ENCODE peak calls at places on chromosomes 13 and 19, in ten cellular contexts. Y is A549, M is brain microvascular endothelial cell, B is breast epithelium, A is NB4, U is kidney, G is adrenal gland, E is adipocyte, L is pancreas, R is AG04450. T is an unnamed sample.

GRCh38 chr19:31344403-31344802 is 4.8 kb downstream of the TSHZ3 start:
- DNase-seq in Y (no peak), M (no peak), B (no peak), A (no peak), U (no peak), G (no peak), E (no peak), L (no peak), R (no peak), T (no peak)

GRCh38 chr19:11446652-11447301 is 11.3 kb downstream of the PRKCSH start:
- DNase-seq in Y (peak), M (no peak), B (no peak), A (peak), U (peak), G (peak), E (peak), L (no peak), R (no peak), T (peak)

GRCh38 chr19:24004166-24004565 is 82.8 kb upstream of the ZNF254 start:
- DNase-seq in Y (no peak), M (no peak), B (no peak), A (no peak), U (no peak), G (no peak), E (no peak), L (no peak), R (no peak), T (no peak)

GRCh38 chr13:37651371-37651770 is 52.8 kb upstream of the POSTN start:
- DNase-seq in Y (no peak), M (no peak), B (no peak), A (no peak), U (no peak), G (no peak), E (no peak), L (no peak), R (no peak), T (no peak)

GRCh38 chr19:10219678-10220077 is 11.5 kb downstream of the S1PR2 start:
- DNase-seq in Y (peak), M (peak), B (no peak), A (peak), U (no peak), G (no peak), E (peak), L (no peak), R (peak), T (no peak)

GRCh38 chr19:34041922-34042521 is 130.3 kb upstream of the LSM14A start:
- DNase-seq in Y (peak), M (peak), B (peak), A (peak), U (peak), G (peak), E (peak), L (peak), R (no peak), T (peak)

GRCh38 chr13:112636401-112636975 is 48.5 kb upstream of the TUBGCP3 start:
- DNase-seq in Y (no peak), M (no peak), B (peak), A (no peak), U (peak), G (no peak), E (no peak), L (no peak), R (no peak), T (no peak)

GRCh38 chr13:30805603-30806011 is 70.3 kb downstream of the ALOX5AP start:
- DNase-seq in Y (no peak), M (no peak), B (peak), A (no peak), U (no peak), G (no peak), E (no peak), L (no peak), R (no peak), T (no peak)

GRCh38 chr19:46141421-46141820 is 6.6 kb upstream of the IGFL2 start:
- DNase-seq in Y (no peak), M (no peak), B (no peak), A (no peak), U (no peak), G (no peak), E (no peak), L (no peak), R (no peak), T (no peak)

GRCh38 chr13:31884556-31884955 is 145.2 kb downstream of the RXFP2 start:
- DNase-seq in Y (no peak), M (no peak), B (no peak), A (no peak), U (no peak), G (no peak), E (no peak), L (no peak), R (no peak), T (no peak)

GRCh38 chr13:67238277-67238859 is 8.2 kb upstream of the PCDH9 start:
- DNase-seq in Y (no peak), M (no peak), B (no peak), A (peak), U (no peak), G (no peak), E (peak), L (no peak), R (no peak), T (peak)

GRCh38 chr19:17496337-17496997 is 15.0 kb upstream of the PGLS start:
- DNase-seq in Y (peak), M (peak), B (no peak), A (peak), U (peak), G (peak), E (peak), L (peak), R (no peak), T (peak)
- H3K4me3 ChIP-seq in Y (no peak), M (no peak), B (no peak), A (no peak), U (no peak), G (no peak), E (no peak), L (no peak), R (no peak), T (peak)

GRCh38 chr19:41325947-41326706 is 16.2 kb downstream of the CCDC97 start:
- DNase-seq in Y (no peak), M (peak), B (no peak), A (no peak), U (no peak), G (no peak), E (peak), L (no peak), R (no peak), T (peak)

GRCh38 chr19:41325640-41325946 is 15.6 kb downstream of the CCDC97 start:
- DNase-seq in Y (no peak), M (no peak), B (no peak), A (no peak), U (no peak), G (no peak), E (no peak), L (no peak), R (no peak), T (no peak)

GRCh38 chr19:41323430-41324125 is 13.6 kb downstream of the CCDC97 start:
- DNase-seq in Y (peak), M (peak), B (no peak), A (peak), U (peak), G (peak), E (peak), L (no peak), R (peak), T (no peak)

GRCh38 chr19:41324231-41324702 is 14.3 kb downstream of the CCDC97 start:
- DNase-seq in Y (peak), M (no peak), B (no peak), A (peak), U (no peak), G (no peak), E (peak), L (no peak), R (no peak), T (no peak)

GRCh38 chr19:41324921-41325639 is 15.1 kb downstream of the CCDC97 start:
- DNase-seq in Y (peak), M (peak), B (no peak), A (no peak), U (peak), G (peak), E (peak), L (no peak), R (no peak), T (no peak)
- H3K4me3 ChIP-seq in Y (no peak), M (peak), B (peak), A (no peak), U (peak), G (no peak), E (no peak), L (peak), R (peak), T (no peak)

DNA sequence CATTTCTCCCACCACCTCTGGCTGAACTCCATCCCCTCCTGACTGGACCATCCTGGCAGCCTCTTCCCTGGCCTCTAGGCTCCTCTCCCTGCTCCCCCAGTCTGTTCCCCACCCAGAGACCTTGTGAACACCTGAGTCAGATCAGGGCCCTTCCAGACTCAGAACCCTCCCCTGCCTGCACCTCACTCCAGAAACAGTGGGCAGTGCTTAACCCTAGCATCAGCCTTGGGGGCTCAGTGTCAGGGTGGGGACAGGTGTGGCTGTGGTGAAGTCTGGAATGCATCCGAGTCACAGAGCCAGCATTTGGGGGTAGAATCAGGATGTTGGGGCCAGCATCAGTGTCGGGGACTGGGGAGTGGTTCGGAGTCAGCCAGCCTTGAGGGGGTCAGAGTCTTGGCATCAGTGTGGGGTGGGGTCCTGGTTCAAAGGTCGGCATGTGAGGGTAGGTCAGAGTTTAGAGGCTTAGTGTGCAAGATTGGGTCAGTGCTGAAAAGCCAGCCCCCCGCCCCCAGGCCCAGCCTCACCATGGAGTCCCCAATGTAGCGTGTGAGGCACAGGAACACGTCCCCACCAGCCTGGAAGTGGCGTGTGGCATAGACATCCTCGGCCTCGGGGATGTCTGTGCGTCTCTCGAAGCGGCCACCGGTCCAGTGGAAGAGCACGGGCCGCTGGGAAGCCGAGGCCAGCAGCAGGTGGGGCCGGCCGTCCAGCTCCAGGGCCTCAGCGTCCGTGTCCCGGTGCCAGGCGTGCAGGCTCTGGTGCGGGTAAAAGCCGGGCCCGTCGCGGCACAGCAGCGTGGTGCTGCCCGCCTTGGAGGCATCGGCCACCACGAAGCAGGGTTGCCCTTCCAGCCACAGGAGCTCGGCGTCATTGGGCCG is 8.9 kb downstream of the LGI4 start:
- DNase-seq in Y (no peak), M (no peak), B (no peak), A (no peak), U (no peak), G (no peak), E (no peak), L (no peak), R (no peak), T (no peak)
- H3K4me3 ChIP-seq in Y (no peak), M (no peak), B (peak), A (no peak), U (no peak), G (no peak), E (no peak), L (no peak), R (no peak), T (no peak)

GRCh38 chr19:18760440-18761383 is 30.4 kb downstream of the COMP start:
- DNase-seq in Y (no peak), M (no peak), B (no peak), A (no peak), U (peak), G (no peak), E (no peak), L (no peak), R (no peak), T (no peak)

GRCh38 chr19:18763674-18764590 is 27.2 kb downstream of the COMP start:
- DNase-seq in Y (no peak), M (peak), B (peak), A (no peak), U (peak), G (peak), E (no peak), L (no peak), R (no peak), T (no peak)

GRCh38 chr19:18764591-18765051 is 26.5 kb downstream of the COMP start:
- DNase-seq in Y (no peak), M (no peak), B (no peak), A (no peak), U (no peak), G (no peak), E (no peak), L (no peak), R (no peak), T (no peak)

GRCh38 chr19:18761531-18762110 is 29.5 kb downstream of the COMP start:
- DNase-seq in Y (no peak), M (no peak), B (no peak), A (no peak), U (peak), G (no peak), E (no peak), L (no peak), R (no peak), T (no peak)

GRCh38 chr19:18762125-18763023 is 28.7 kb downstream of the COMP start:
- DNase-seq in Y (no peak), M (no peak), B (peak), A (no peak), U (peak), G (peak), E (no peak), L (peak), R (no peak), T (no peak)
- H3K4me3 ChIP-seq in Y (no peak), M (no peak), B (peak), A (no peak), U (no peak), G (no peak), E (no peak), L (peak), R (no peak), T (no peak)

GRCh38 chr19:49631610-49632192 is 8.2 kb downstream of the RRAS start:
- DNase-seq in Y (no peak), M (no peak), B (no peak), A (no peak), U (no peak), G (no peak), E (no peak), L (no peak), R (no peak), T (no peak)
- H3K4me3 ChIP-seq in Y (no peak), M (no peak), B (no peak), A (no peak), U (no peak), G (no peak), E (no peak), L (no peak), R (no peak), T (no peak)

DNA sequence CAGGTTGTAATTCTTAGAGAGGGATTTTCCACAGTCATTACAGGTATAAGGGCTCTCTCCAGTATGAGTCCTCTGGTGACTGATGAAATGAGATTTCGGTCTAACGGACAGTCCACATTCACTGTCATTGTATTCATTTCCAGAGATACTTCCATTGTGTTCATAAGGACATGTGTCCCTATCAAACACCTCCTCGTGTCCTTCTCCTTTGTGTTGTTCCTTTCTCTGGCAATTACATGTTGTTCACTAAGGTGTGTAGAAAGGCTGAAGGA is 10.5 kb upstream of the ZSCAN18 start:
- DNase-seq in Y (no peak), M (no peak), B (no peak), A (no peak), U (no peak), G (no peak), E (no peak), L (no peak), R (no peak), T (no peak)
- H3K4me3 ChIP-seq in Y (no peak), M (no peak), B (no peak), A (no peak), U (no peak), G (no peak), E (peak), L (no peak), R (no peak), T (no peak)

T was measured in naive thymus-derived CD4-positive, alpha-beta T cell.